ENCODE peak calls at places on chromosomes 6 and 20, in four cellular contexts. Y is hippocampal formation, X is transverse colon, A is NCI-H2171 treated with DMSO at 0.1 percent for 48 hours. Q is an unnamed sample.

GRCh38 chr6:159760602-159761057 is 1.2 kb upstream of the ACAT2 start:
- DNase-seq in A (no peak), Y (no peak), X (no peak), Q (peak; percentile 82)

GRCh38 chr20:51750037-51750769 is 18.0 kb downstream of the ATP9A start:
- DNase-seq in X (peak; percentile 89), Y (no peak), A (peak; percentile 49), Q (peak; percentile 97)

GRCh38 chr20:33914871-33915270 is 78.8 kb upstream of the RALY start:
- DNase-seq in Y (no peak), X (no peak), A (peak; percentile 68), Q (peak; percentile 41)

GRCh38 chr6:163866192-163866591 is 451.7 kb downstream of the QKI start:
- DNase-seq in A (no peak), X (no peak), Y (no peak), Q (no peak)

GRCh38 chr20:496126-496696 is 33.9 kb upstream of the TBC1D20 start:
- DNase-seq in A (no peak), X (no peak), Y (no peak), Q (no peak)

GRCh38 chr6:21323577-21323976 is 270.0 kb upstream of the SOX4 start:
- DNase-seq in Y (no peak), X (no peak), A (no peak), Q (no peak)

GRCh38 chr6:42163941-42164340 is 9.2 kb upstream of the GUCA1A start:
- DNase-seq in A (no peak), Y (no peak), X (no peak), Q (no peak)

GRCh38 chr20:38581830-38582358 is 897 bp downstream of the ADIG start:
- DNase-seq in A (no peak), X (no peak), Y (no peak), Q (no peak)

GRCh38 chr6:89375427-89375868 is 22.9 kb upstream of the UBE2J1 start:
- DNase-seq in A (peak; percentile 94), X (peak; percentile 83), Y (no peak), Q (peak; percentile 27)

GRCh38 chr20:2131366-2131765 is 29.7 kb downstream of the STK35 start:
- DNase-seq in A (no peak), X (no peak), Y (no peak), Q (peak; percentile 73)

GRCh38 chr6:165013701-165014100 is 295.7 kb downstream of the C6orf118 start:
- DNase-seq in X (no peak), Y (no peak), A (no peak), Q (peak; percentile 2)

GRCh38 chr20:45538209-45538798 is 978 bp downstream of the WFDC6 start:
- DNase-seq in A (no peak), Y (no peak), X (no peak), Q (no peak)

GRCh38 chr6:87789900-87790290 is 87.9 kb upstream of the AKIRIN2 start:
- DNase-seq in X (no peak), Y (no peak), A (no peak), Q (no peak)

GRCh38 chr6:152821525-152821924 is 70.9 kb downstream of the VIP start:
- DNase-seq in A (no peak), Y (no peak), X (no peak), Q (no peak)

GRCh38 chr6:131821408-131821807 is 13.6 kb downstream of the ENPP1 start:
- DNase-seq in X (no peak), A (no peak), Y (no peak), Q (no peak)

GRCh38 chr6:149717588-149718458 is at the start of gene LATS1:
- DNase-seq in Y (peak; percentile 68), X (peak; percentile 91), A (peak; percentile 86), Q (peak; percentile 72)

GRCh38 chr6:36349240-36349639 is 12.6 kb upstream of the BNIP5 start:
- DNase-seq in Y (no peak), A (peak; percentile 95), X (peak; percentile 75), Q (no peak)

GRCh38 chr6:92723390-92723931 is 695.9 kb downstream of the EPHA7 start:
- DNase-seq in X (no peak), Y (no peak), A (no peak), Q (no peak)

GRCh38 chr6:7414811-7415210 is 25.2 kb downstream of the RIOK1 start:
- DNase-seq in Y (no peak), X (no peak), A (no peak), Q (peak; percentile 87)

GRCh38 chr6:35327349-35328027 is 14.9 kb upstream of the PPARD start:
- DNase-seq in A (peak; percentile 31), Y (no peak), X (peak; percentile 76), Q (peak; percentile 30)

GRCh38 chr20:57000441-57000968 is 265.9 kb downstream of the BMP7 start:
- DNase-seq in X (no peak), Y (no peak), A (no peak), Q (no peak)

GRCh38 chr20:50837532-50838321 is 42.9 kb downstream of the BCAS4 start:
- DNase-seq in Y (no peak), A (no peak), X (no peak), Q (no peak)

GRCh38 chr6:41187924-41188886 is 12.7 kb downstream of the TREML2 start:
- DNase-seq in A (no peak), Y (no peak), X (no peak), Q (no peak)

GRCh38 chr20:51731771-51732453 is 36.3 kb downstream of the ATP9A start:
- DNase-seq in Y (no peak), X (no peak), A (peak; percentile 89), Q (no peak)

GRCh38 chr6:149484733-149485700 is at the start of gene ZC3H12D:
- DNase-seq in A (no peak), X (peak; percentile 84), Y (no peak), Q (no peak)

GRCh38 chr6:131741688-131742393 is 31.0 kb upstream of the CTAGE9 start:
- DNase-seq in A (no peak), Y (no peak), X (no peak), Q (no peak)

GRCh38 chr6:32439708-32440214 is at the start of gene HLA-DRA:
- DNase-seq in Y (peak; percentile 59), A (peak; percentile 1), X (no peak), Q (peak; percentile 28)

Q was measured in kidney glomerular epithelial cell.